ENCODE peak calls at places on chromosomes 11 and 22, in six cellular contexts. R is glutamatergic neuron, O is dorsolateral prefrontal cortex, H is foreskin fibroblast, B is fibroblast of lung, X is hepatocyte. S is an unnamed sample.

GRCh38 chr11:127843483-127844396 is 743.6 kb downstream of the ETS1 start:
- DNase-seq in R (peak), O (peak), H (peak), B (peak), X (peak), S (peak)

GRCh38 chr11:10042699-10043098 is 251.3 kb downstream of the SBF2 start:
- DNase-seq in R (no peak), O (no peak), H (no peak), B (peak), X (peak), S (no peak)

GRCh38 chr11:83836883-83837654 is 550.9 kb upstream of the CCDC90B start:
- DNase-seq in R (peak), O (peak), H (no peak), B (peak), X (peak), S (peak)

GRCh38 chr11:62707277-62707771 is at the start of the genes BSCL2 and GNG3:
- DNase-seq in R (peak), O (peak), H (no peak), B (peak), X (peak), S (no peak)

GRCh38 chr22:18090286-18090685 is 12.5 kb downstream of the PEX26 start:
- DNase-seq in R (no peak), O (no peak), H (no peak), B (no peak), X (no peak), S (no peak)

GRCh38 chr11:34174411-34175041 is 69.1 kb downstream of the NAT10 start:
- DNase-seq in R (peak), O (peak), H (peak), B (peak), X (peak), S (peak)

GRCh38 chr22:33920927-33921575 is 775 bp upstream of the LARGE1 start:
- DNase-seq in R (peak), O (peak), H (peak), B (peak), X (peak), S (peak)

GRCh38 chr11:13487661-13488030 is 8.2 kb downstream of the PTH start:
- DNase-seq in R (no peak), O (no peak), H (no peak), B (no peak), X (no peak), S (peak)

GRCh38 chr22:19822301-19823117 is 32.2 kb downstream of the GNB1L start:
- DNase-seq in R (peak), O (no peak), H (no peak), B (no peak), X (peak), S (no peak)

GRCh38 chr11:118915941-118916841 is 9.5 kb downstream of the BCL9L start:
- DNase-seq in R (no peak), O (peak), H (no peak), B (no peak), X (no peak), S (no peak)

GRCh38 chr11:4560462-4560861 is 15.5 kb downstream of the OR52M1 start:
- DNase-seq in R (no peak), O (no peak), H (no peak), B (no peak), X (peak), S (no peak)

GRCh38 chr11:75771646-75772410 is 3.2 kb downstream of the DGAT2 start:
- DNase-seq in R (no peak), O (no peak), H (peak), B (peak), X (peak), S (peak)

GRCh38 chr11:131186629-131187075 is 183.8 kb upstream of the NTM start:
- DNase-seq in R (no peak), O (no peak), H (no peak), B (no peak), X (no peak), S (no peak)

GRCh38 chr11:46747150-46747549 is 28.1 kb downstream of the F2 start:
- DNase-seq in R (no peak), O (no peak), H (no peak), B (no peak), X (no peak), S (no peak)

GRCh38 chr11:1237851-1238250 is 15.0 kb downstream of the MUC5B start:
- DNase-seq in R (peak), O (no peak), H (no peak), B (no peak), X (no peak), S (no peak)

GRCh38 chr11:45983471-45983845 is 61.0 kb downstream of the LARGE2 start:
- DNase-seq in R (no peak), O (peak), H (no peak), B (no peak), X (no peak), S (no peak)

GRCh38 chr11:61834278-61835004 is 6.3 kb downstream of the FADS2 start:
- DNase-seq in R (peak), O (peak), H (peak), B (peak), X (peak), S (peak)

GRCh38 chr11:128520206-128520885 is 67.0 kb downstream of the ETS1 start:
- DNase-seq in R (no peak), O (no peak), H (no peak), B (no peak), X (no peak), S (no peak)

GRCh38 chr22:46843691-46844297 is 81.3 kb downstream of the TBC1D22A start:
- DNase-seq in R (no peak), O (no peak), H (peak), B (peak), X (no peak), S (no peak)

GRCh38 chr11:104918113-104918824 is 20.0 kb upstream of the CASP12 start:
- DNase-seq in R (no peak), O (no peak), H (peak), B (peak), X (no peak), S (peak)

GRCh38 chr22:21759631-21760030 is 24.0 kb upstream of the YPEL1 start:
- DNase-seq in R (no peak), O (peak), H (no peak), B (no peak), X (no peak), S (no peak)

GRCh38 chr11:82038151-82038550 is 695.5 kb downstream of the FAM181B start:
- DNase-seq in R (no peak), O (no peak), H (no peak), B (no peak), X (no peak), S (peak)

GRCh38 chr22:17120711-17121234 is 387 bp downstream of the TMEM121B start:
- DNase-seq in R (peak), O (peak), H (no peak), B (peak), X (peak), S (no peak)

GRCh38 chr11:82843057-82843795 is 57.0 kb downstream of the PRCP start:
- DNase-seq in R (no peak), O (no peak), H (no peak), B (no peak), X (no peak), S (no peak)

GRCh38 chr11:122998727-122999370 is 17.2 kb upstream of the BSX start:
- DNase-seq in R (no peak), O (no peak), H (peak), B (peak), X (no peak), S (no peak)

GRCh38 chr22:41237707-41238569 is 2.8 kb downstream of the CHADL start:
- DNase-seq in R (peak), O (peak), H (peak), B (peak), X (peak), S (peak)

GRCh38 chr22:50049299-50050195 is 8.6 kb downstream of the TTLL8 start:
- DNase-seq in R (no peak), O (no peak), H (no peak), B (no peak), X (no peak), S (no peak)

GRCh38 chr11:107011977-107012376 is 6.3 kb downstream of the GUCY1A2 start:
- DNase-seq in R (no peak), O (no peak), H (no peak), B (peak), X (no peak), S (peak)

GRCh38 chr11:29448246-29448877 is 568.5 kb downstream of the KCNA4 start:
- DNase-seq in R (no peak), O (no peak), H (no peak), B (peak), X (peak), S (peak)

GRCh38 chr11:35031869-35032268 is 107.1 kb upstream of the CD44 start:
- DNase-seq in R (no peak), O (no peak), H (peak), B (no peak), X (no peak), S (peak)

GRCh38 chr22:38442967-38443674 is 11.9 kb downstream of the KCNJ4 start:
- DNase-seq in R (no peak), O (no peak), H (no peak), B (no peak), X (no peak), S (no peak)

GRCh38 chr22:23825246-23825905 is 13.4 kb downstream of the DERL3 start:
- DNase-seq in R (no peak), O (no peak), H (no peak), B (no peak), X (no peak), S (no peak)

GRCh38 chr11:12130180-12130980 is 20.0 kb downstream of the MICAL2 start:
- DNase-seq in R (no peak), O (no peak), H (no peak), B (no peak), X (no peak), S (no peak)

GRCh38 chr11:72925656-72926055 is 111.4 kb downstream of the ATG16L2 start:
- DNase-seq in R (no peak), O (no peak), H (no peak), B (no peak), X (no peak), S (no peak)

GRCh38 chr11:62832346-62833234 is at the start of gene TEX54:
- DNase-seq in R (no peak), O (no peak), H (no peak), B (peak), X (peak), S (no peak)

GRCh38 chr11:65274734-65275682 is 13.2 kb downstream of the POLA2 start:
- DNase-seq in R (peak), O (peak), H (peak), B (peak), X (peak), S (peak)

GRCh38 chr22:37309221-37310074 is 27.1 kb downstream of the CYTH4 start:
- DNase-seq in R (no peak), O (no peak), H (no peak), B (no peak), X (no peak), S (no peak)

GRCh38 chr11:74085542-74085892 is 76.6 kb upstream of the UCP3 start:
- DNase-seq in R (no peak), O (no peak), H (no peak), B (peak), X (no peak), S (no peak)

GRCh38 chr22:35838849-35839646 is 121.4 kb downstream of the APOL5 start:
- DNase-seq in R (peak), O (peak), H (peak), B (peak), X (peak), S (peak)
- TF ChIP-seq CTCF in R (no peak), O (no peak), H (peak), B (peak), X (peak), S (peak)

GRCh38 chr11:100932474-100933100 is 197.0 kb downstream of the PGR start:
- DNase-seq in R (no peak), O (no peak), H (no peak), B (peak), X (peak), S (peak)
- TF ChIP-seq CTCF in R (no peak), O (peak), H (peak), B (peak), X (peak), S (peak)

DNA sequence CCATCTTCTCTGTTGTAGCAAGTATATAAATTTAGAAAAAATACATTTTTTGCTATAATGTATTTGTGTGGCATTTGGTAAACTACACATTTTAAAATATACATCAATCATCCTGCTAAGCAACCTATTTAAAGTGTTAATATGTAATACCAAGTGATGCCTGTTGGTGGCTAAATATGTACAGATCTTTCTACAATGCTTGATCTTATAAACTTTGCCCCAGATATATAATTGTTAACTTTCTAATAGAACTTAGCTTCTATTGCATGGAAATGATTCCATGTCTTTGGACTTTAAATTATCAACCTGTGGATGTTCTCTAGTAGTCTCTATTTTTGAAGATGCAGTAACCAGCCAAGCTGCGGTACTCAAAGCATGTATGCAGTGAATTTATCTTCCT is 1260.4 kb upstream of the RAG2 start:
- DNase-seq in R (no peak), O (no peak), H (no peak), B (no peak), X (no peak), S (peak)
- TF ChIP-seq CTCF in R (peak), O (no peak), H (no peak), B (no peak), X (no peak), S (peak)

GRCh38 chr11:2240834-2241233 is 29.6 kb downstream of the ASCL2 start:
- DNase-seq in R (no peak), O (no peak), H (no peak), B (no peak), X (no peak), S (no peak)
- TF ChIP-seq CTCF in R (no peak), O (no peak), H (no peak), B (no peak), X (no peak), S (no peak)

DNA sequence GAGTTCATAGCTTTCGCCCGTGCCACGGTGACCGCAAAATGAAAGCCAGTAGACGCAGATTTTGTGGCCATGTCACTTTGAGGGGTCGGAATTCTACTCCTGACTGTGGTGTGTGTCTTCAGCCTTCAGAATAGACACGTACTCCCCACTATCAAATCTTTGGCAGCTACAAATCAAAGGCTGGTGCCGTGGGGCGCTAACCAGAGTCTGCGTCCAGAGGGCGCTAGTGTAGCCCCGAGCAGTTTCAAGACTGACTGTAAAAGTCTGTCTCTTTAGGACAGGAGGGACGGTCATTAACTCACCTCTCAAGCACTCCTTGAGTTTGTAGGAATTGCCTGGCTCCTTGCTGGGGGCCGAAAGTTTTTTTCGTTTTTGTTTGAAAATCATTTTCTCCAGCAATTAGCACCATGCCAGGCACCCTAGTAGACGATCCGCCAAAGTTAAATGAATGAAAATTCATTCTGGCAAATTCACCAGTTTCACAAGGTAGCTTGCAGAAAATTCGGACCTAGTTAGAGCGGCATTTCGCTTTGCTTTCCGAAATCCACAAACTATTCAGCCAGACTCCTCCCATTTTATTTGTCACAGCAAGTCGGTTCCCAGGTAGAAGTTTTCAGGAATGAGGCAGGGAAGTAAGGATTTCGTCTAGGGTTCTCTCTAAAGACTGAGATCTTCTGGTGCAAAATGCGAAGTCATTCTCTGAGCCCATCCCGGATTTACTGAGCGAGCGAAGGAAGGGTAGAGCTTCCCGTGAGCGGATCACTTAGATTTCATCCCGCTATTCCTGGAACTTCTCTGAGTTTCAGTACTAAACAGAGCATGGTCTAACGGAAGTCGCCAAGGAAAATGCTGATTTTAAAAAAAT is 2.8 kb upstream of the CALCA start:
- DNase-seq in R (peak), O (no peak), H (no peak), B (peak), X (peak), S (peak)
- TF ChIP-seq CTCF in R (peak), O (peak), H (peak), B (peak), X (peak), S (peak)

GRCh38 chr11:71454470-71455113 is 1.6 kb downstream of the NADSYN1 start:
- DNase-seq in R (no peak), O (no peak), H (no peak), B (no peak), X (peak), S (peak)
- TF ChIP-seq CTCF in R (no peak), O (no peak), H (no peak), B (no peak), X (peak), S (peak)

S was measured in MCF 10A.